ENCODE peak calls at places on chromosomes 7 and 10, in ten cellular contexts. R, H, C, B, U, Z, M, J, N and P are unnamed samples.

GRCh38 chr10:3623746-3624145 is 161.3 kb downstream of the KLF6 start:
- DNase-seq in R (peak; percentile 67), H (no peak), M (no peak), C (no peak), N (peak; percentile 44), J (peak; percentile 85), U (no peak), Z (no peak), B (peak; percentile 95), P (no peak)

GRCh38 chr7:39621784-39622411 is 1.5 kb upstream of the RALA start:
- DNase-seq in H (peak; percentile 69), J (peak; percentile 63), C (no peak), R (no peak), U (no peak), Z (no peak), N (no peak), M (no peak), B (no peak), P (no peak)

GRCh38 chr7:111483078-111483477 is 79.2 kb downstream of the IMMP2L start:
- DNase-seq in B (no peak), R (no peak), C (no peak), H (no peak), J (no peak), Z (no peak), M (no peak), N (no peak), U (no peak), P (no peak)

GRCh38 chr7:87853237-87853864 is 22.8 kb downstream of the SLC25A40 start:
- DNase-seq in N (peak; percentile 9), U (no peak), C (no peak), R (peak; percentile 21), H (no peak), J (peak; percentile 44), M (no peak), B (peak; percentile 17), Z (no peak), P (no peak)

GRCh38 chr10:93752761-93753160 is 5.0 kb upstream of the LGI1 start:
- DNase-seq in U (no peak), C (no peak), B (peak; percentile 30), H (no peak), Z (no peak), J (peak; percentile 58), R (peak; percentile 79), M (no peak), N (peak; percentile 42), P (no peak)

GRCh38 chr7:45021604-45022296 is 21.7 kb downstream of the CCM2 start:
- DNase-seq in N (peak; percentile 14), C (no peak), H (no peak), M (no peak), B (peak; percentile 68), Z (no peak), U (no peak), R (peak; percentile 49), J (no peak), P (no peak)

GRCh38 chr10:96833220-96834001 is 1.3 kb downstream of the LCOR start:
- DNase-seq in U (peak; percentile 11), R (peak; percentile 37), H (no peak), C (no peak), N (peak; percentile 35), M (peak; percentile 40), B (peak; percentile 49), Z (peak; percentile 93), J (peak; percentile 27), P (no peak)

GRCh38 chr7:30286749-30287148 is 2.4 kb downstream of the ZNRF2 start:
- DNase-seq in M (no peak), H (no peak), C (no peak), B (no peak), J (no peak), U (no peak), R (no peak), N (no peak), Z (no peak), P (no peak)

GRCh38 chr7:96400518-96400917 is 78.6 kb upstream of the SLC25A13 start:
- DNase-seq in Z (no peak), R (no peak), N (no peak), M (no peak), B (no peak), H (no peak), C (no peak), J (no peak), U (no peak), P (no peak)

GRCh38 chr7:11127112-11127785 is 153.6 kb downstream of the PHF14 start:
- DNase-seq in C (no peak), U (no peak), Z (no peak), J (no peak), N (no peak), B (no peak), M (no peak), H (no peak), R (no peak), P (no peak)

GRCh38 chr10:29849434-29849833 is 210.0 kb downstream of the JCAD start:
- DNase-seq in M (no peak), Z (no peak), C (no peak), R (peak; percentile 90), U (no peak), N (peak; percentile 93), H (no peak), B (peak; percentile 86), J (peak; percentile 93), P (no peak)

GRCh38 chr7:100679927-100680588 is 6.5 kb downstream of the GNB2 start:
- DNase-seq in B (no peak), Z (no peak), U (no peak), C (no peak), J (peak; percentile 50), N (no peak), M (no peak), H (no peak), R (no peak), P (no peak)

GRCh38 chr10:35386594-35387174 is 50.4 kb downstream of the CCNY start:
- DNase-seq in M (no peak), C (no peak), Z (peak; percentile 40), N (peak; percentile 44), R (no peak), J (peak; percentile 42), U (no peak), B (peak; percentile 33), H (no peak), P (no peak)

GRCh38 chr10:116752563-116752962 is 10.2 kb upstream of the HSPA12A start:
- DNase-seq in H (no peak), C (no peak), J (no peak), M (no peak), N (no peak), U (no peak), R (no peak), B (peak; percentile 34), Z (no peak), P (no peak)

GRCh38 chr10:86658261-86658741 is 4.0 kb downstream of the OPN4 start:
- DNase-seq in U (no peak), J (no peak), N (no peak), C (no peak), R (no peak), M (no peak), B (no peak), H (no peak), Z (no peak), P (no peak)

GRCh38 chr7:155964543-155964942 is 152.3 kb upstream of the SHH start:
- DNase-seq in M (no peak), N (no peak), C (no peak), R (no peak), J (no peak), H (no peak), Z (no peak), B (no peak), U (no peak), P (no peak)

GRCh38 chr10:17023386-17024298 is 106.0 kb downstream of the CUBN start:
- DNase-seq in R (peak; percentile 97), Z (no peak), H (no peak), B (peak; percentile 99), N (peak; percentile 99), C (no peak), M (no peak), J (peak; percentile 98), U (no peak), P (no peak)

GRCh38 chr7:117038408-117038807 is 85.1 kb downstream of the ST7 start:
- DNase-seq in R (no peak), Z (no peak), B (no peak), C (no peak), H (no peak), U (no peak), M (no peak), J (no peak), N (no peak), P (no peak)

GRCh38 chr7:117871401-117871777 is 1.9 kb downstream of the CTTNBP2 start:
- DNase-seq in B (no peak), H (no peak), C (no peak), U (no peak), Z (no peak), M (peak; percentile 51), N (no peak), J (no peak), R (no peak), P (no peak)

GRCh38 chr10:11918384-11918783 is 95.2 kb downstream of the PROSER2 start:
- DNase-seq in H (no peak), J (no peak), Z (no peak), N (no peak), C (no peak), U (no peak), B (no peak), M (no peak), R (no peak), P (no peak)

GRCh38 chr10:82908751-82909150 is 1033.8 kb downstream of the NRG3 start:
- DNase-seq in N (no peak), U (no peak), C (no peak), R (no peak), Z (no peak), J (no peak), B (no peak), M (no peak), H (no peak), P (no peak)

GRCh38 chr7:43700059-43700501 is 29.2 kb downstream of the COA1 start:
- DNase-seq in Z (peak; percentile 51), J (peak; percentile 90), C (no peak), R (peak; percentile 67), B (peak; percentile 78), N (peak; percentile 82), H (no peak), M (peak; percentile 74), U (no peak), P (no peak)

GRCh38 chr10:133164816-133165555 is 5.0 kb downstream of the KNDC1 start:
- DNase-seq in M (no peak), C (no peak), H (no peak), N (no peak), J (no peak), U (no peak), R (no peak), B (no peak), Z (no peak), P (no peak)

GRCh38 chr10:69899727-69900595 is 98.3 kb downstream of the COL13A1 start:
- DNase-seq in H (no peak), B (no peak), R (no peak), M (no peak), U (no peak), J (no peak), Z (no peak), N (no peak), C (no peak), P (no peak)